ENCODE peak calls at places on chromosomes 6 and 20, in nine cellular contexts. D is kidney, F is adrenal gland, O is fibroblast of mammary gland, Q is fibroblast of the aortic adventitia, K is H9, X is thyroid gland, T is HFFc6, H is LNCaP clone FGC. B is an unnamed sample.
A peak's percentile ranks its signal among the peaks of the same experiment; 100 is the strongest.

GRCh38 chr20:45429618-45430017 is 13.7 kb downstream of the PIGT start:
- DNase-seq in H (no peak), O (no peak), T (no peak), Q (no peak), F (no peak), X (no peak), K (no peak), D (no peak), B (no peak)

GRCh38 chr6:52420668-52421358 is 671 bp downstream of the EFHC1 start:
- DNase-seq in H (no peak), Q (peak; percentile 33), T (peak; percentile 24), X (no peak), O (peak; percentile 43), K (peak; percentile 64), F (no peak), D (no peak), B (no peak)

GRCh38 chr20:22243063-22243462 is 341.3 kb downstream of the FOXA2 start:
- DNase-seq in F (no peak), T (no peak), X (no peak), K (no peak), H (no peak), O (peak; percentile 6), D (no peak), Q (no peak), B (no peak)

GRCh38 chr6:100446115-100446921 is 18.4 kb downstream of the SIM1 start:
- DNase-seq in K (peak; percentile 46), D (peak; percentile 82), Q (no peak), H (no peak), F (no peak), O (no peak), X (no peak), T (peak; percentile 61), B (no peak)

GRCh38 chr6:169411296-169411695 is 157.7 kb upstream of the THBS2 start:
- DNase-seq in Q (no peak), D (no peak), F (no peak), H (no peak), K (no peak), O (no peak), X (no peak), T (no peak), B (no peak)

GRCh38 chr6:135260612-135261011 is 79.5 kb downstream of the MYB start:
- DNase-seq in Q (no peak), F (no peak), T (no peak), K (no peak), X (no peak), O (no peak), D (no peak), H (no peak), B (no peak)

GRCh38 chr6:98944598-98945011 is 3.1 kb downstream of the FBXL4 start:
- DNase-seq in F (peak; percentile 27), X (no peak), D (no peak), O (peak; percentile 73), T (peak; percentile 28), Q (peak; percentile 44), H (peak; percentile 23), K (no peak), B (no peak)

GRCh38 chr6:17173071-17173470 is 71.2 kb downstream of the STMND1 start:
- DNase-seq in K (no peak), F (no peak), H (no peak), D (no peak), Q (no peak), X (no peak), T (peak; percentile 30), O (no peak), B (no peak)

GRCh38 chr20:13788167-13788834 is 3.5 kb downstream of the NDUFAF5 start:
- DNase-seq in F (no peak), K (peak; percentile 46), H (peak; percentile 63), T (peak; percentile 65), X (peak; percentile 27), D (no peak), O (peak; percentile 72), Q (peak; percentile 64), B (peak; percentile 68)

GRCh38 chr6:17013701-17014100 is 88.1 kb upstream of the STMND1 start:
- DNase-seq in O (peak; percentile 78), T (peak; percentile 89), F (no peak), X (no peak), Q (peak; percentile 79), D (no peak), K (no peak), H (no peak), B (no peak)

GRCh38 chr6:114051031-114051430 is 80.1 kb upstream of the HDAC2 start:
- DNase-seq in X (no peak), H (peak; percentile 95), T (no peak), F (no peak), K (no peak), Q (no peak), O (no peak), D (no peak), B (no peak)

GRCh38 chr6:141988954-141989705 is 143.6 kb upstream of the GJE1 start:
- DNase-seq in O (peak; percentile 86), D (no peak), Q (peak; percentile 83), K (peak; percentile 69), H (peak; percentile 30), X (no peak), F (no peak), T (peak; percentile 79), B (peak; percentile 40)

GRCh38 chr20:19121916-19122315 is 90.5 kb upstream of the SLC24A3 start:
- DNase-seq in Q (no peak), H (no peak), F (no peak), K (no peak), T (no peak), D (no peak), O (no peak), X (no peak), B (no peak)

GRCh38 chr20:34992751-34993417 is 37.2 kb downstream of the MYH7B start:
- DNase-seq in X (no peak), D (peak; percentile 58), H (no peak), T (no peak), K (no peak), F (no peak), O (no peak), Q (no peak), B (no peak)

GRCh38 chr6:15569035-15569995 is 93.5 kb downstream of the DTNBP1 start:
- DNase-seq in H (no peak), X (no peak), Q (no peak), T (no peak), O (no peak), F (no peak), K (no peak), D (no peak), B (no peak)

GRCh38 chr6:39927159-39927558 is 7.1 kb downstream of the MOCS1 start:
- DNase-seq in X (peak; percentile 32), F (peak; percentile 56), D (no peak), H (no peak), K (no peak), T (peak; percentile 5), O (peak; percentile 42), Q (no peak), B (no peak)

GRCh38 chr20:53752583-53752970 is 158.9 kb upstream of the ZNF217 start:
- DNase-seq in K (no peak), D (no peak), Q (no peak), F (no peak), X (no peak), H (no peak), T (no peak), O (no peak), B (no peak)

GRCh38 chr20:53752971-53753879 is 159.6 kb upstream of the ZNF217 start:
- DNase-seq in D (no peak), Q (no peak), O (peak; percentile 63), T (no peak), K (no peak), H (no peak), F (no peak), X (no peak), B (peak; percentile 28)

GRCh38 chr20:53753880-53754459 is 160.3 kb upstream of the ZNF217 start:
- DNase-seq in H (no peak), X (no peak), K (no peak), Q (no peak), T (no peak), F (no peak), O (no peak), D (no peak), B (no peak)

GRCh38 chr20:53757472-53757913 is 163.9 kb upstream of the ZNF217 start:
- DNase-seq in D (no peak), K (no peak), X (peak; percentile 20), F (no peak), O (no peak), T (no peak), Q (no peak), H (no peak), B (no peak)

GRCh38 chr20:53755733-53756523 is 162.3 kb upstream of the ZNF217 start:
- DNase-seq in X (no peak), T (no peak), O (no peak), Q (no peak), F (no peak), D (no peak), H (no peak), K (no peak), B (no peak)
- TF ChIP-seq CTCF in X (no peak), T (no peak), O (no peak), Q (no peak), F (no peak), D (no peak), H (no peak), K (no peak), B (no peak)

DNA sequence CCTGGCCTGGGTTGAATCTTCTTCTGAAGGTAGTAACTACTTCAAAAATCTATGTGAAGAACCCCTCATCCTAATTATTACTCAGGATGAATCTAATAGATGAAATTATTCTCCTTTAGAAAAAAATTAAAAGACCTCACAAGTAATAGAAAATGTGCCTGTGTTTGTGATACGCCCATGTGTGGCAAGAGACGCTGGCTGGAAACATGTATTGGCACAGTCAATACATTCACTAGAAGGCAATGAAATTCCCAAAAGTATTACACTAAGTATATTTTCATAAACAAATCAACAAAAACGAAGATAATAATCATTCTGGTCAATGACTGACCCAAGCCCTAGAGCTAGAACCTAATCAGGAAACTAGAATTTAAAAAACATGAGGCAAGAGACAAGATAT is 64.0 kb downstream of the B4GALT5 start:
- DNase-seq in D (no peak), X (no peak), Q (no peak), O (no peak), K (no peak), F (no peak), T (no peak), H (no peak), B (no peak)
- TF ChIP-seq CTCF in D (no peak), X (no peak), Q (no peak), O (no peak), K (no peak), F (no peak), T (no peak), H (no peak), B (no peak)

GRCh38 chr6:14040042-14040441 is 77.5 kb upstream of the CD83 start:
- DNase-seq in K (no peak), H (no peak), F (no peak), T (no peak), O (no peak), D (no peak), Q (no peak), X (no peak), B (no peak)
- TF ChIP-seq CTCF in K (peak; percentile 51), H (no peak), F (no peak), T (peak; percentile 43), O (no peak), D (no peak), Q (no peak), X (no peak), B (no peak)

GRCh38 chr6:27651371-27651732 is 178.4 kb upstream of the ZNF184 start:
- DNase-seq in O (no peak), K (peak; percentile 68), D (no peak), X (no peak), Q (no peak), F (no peak), T (no peak), H (no peak), B (no peak)

GRCh38 chr6:27650620-27651370 is 177.9 kb upstream of the ZNF184 start:
- DNase-seq in X (peak; percentile 7), D (no peak), O (peak; percentile 79), F (no peak), H (no peak), K (peak; percentile 80), T (peak; percentile 63), Q (peak; percentile 26), B (peak; percentile 85)
- TF ChIP-seq CTCF in X (no peak), D (no peak), O (peak; percentile 42), F (no peak), H (peak; percentile 30), K (peak; percentile 47), T (peak; percentile 57), Q (no peak), B (peak; percentile 65)

B was measured in activated CD8-positive, alpha-beta T cell treated with anti-CD3 and anti-CD28 coated beads for 36 hours.